ENCODE peak calls at places on chromosome 18, in ten cellular contexts. U is cardiac fibroblast, H is GM20000, M is pancreas, C is mesothelial cell of epicardium, L is H9, R is brain microvascular endothelial cell, V is LNCaP clone FGC, I is GM13977, K is astrocyte. J is an unnamed sample.

GRCh38 chr18:27599202-27599829 is 414.2 kb upstream of the CHST9 start:
- DNase-seq in R (peak), M (peak), L (peak), H (peak), C (peak), I (peak), K (no peak), V (no peak), U (peak), J (no peak)

GRCh38 chr18:29309352-29309751 is 1132.4 kb upstream of the CDH2 start:
- DNase-seq in C (no peak), U (no peak), L (no peak), R (no peak), H (no peak), I (no peak), M (no peak), V (peak), K (no peak), J (no peak)

GRCh38 chr18:35581555-35582309 is at the start of gene GALNT1:
- DNase-seq in H (peak), R (no peak), C (no peak), L (no peak), M (peak), K (no peak), I (peak), V (no peak), U (peak), J (peak)

GRCh38 chr18:42182728-42183700 is 228.0 kb downstream of the PIK3C3 start:
- DNase-seq in H (no peak), M (no peak), V (no peak), L (no peak), R (no peak), I (no peak), U (no peak), C (no peak), K (peak), J (no peak)

GRCh38 chr18:79964330-79965118 is at the start of gene HSBP1L1:
- DNase-seq in H (peak), R (no peak), I (peak), V (no peak), C (no peak), M (peak), K (no peak), U (peak), L (peak), J (peak)

GRCh38 chr18:3360211-3360610 is 89.8 kb upstream of the TGIF1 start:
- DNase-seq in L (peak), U (no peak), M (no peak), I (no peak), C (no peak), R (no peak), K (no peak), V (no peak), H (no peak), J (no peak)

GRCh38 chr18:2846638-2847340 is at the start of gene EMILIN2:
- DNase-seq in C (no peak), U (peak), R (peak), L (peak), H (peak), K (peak), M (no peak), V (no peak), I (peak), J (peak)

GRCh38 chr18:32919799-32920198 is 147.0 kb upstream of the KLHL14 start:
- DNase-seq in H (peak), R (no peak), C (no peak), M (no peak), I (peak), L (peak), V (peak), U (no peak), K (peak), J (no peak)

GRCh38 chr18:67608909-67609308 is 92.4 kb upstream of the DSEL start:
- DNase-seq in K (peak), H (no peak), U (peak), R (peak), I (no peak), M (no peak), V (no peak), C (no peak), L (no peak), J (no peak)

GRCh38 chr18:59784694-59785093 is 87.5 kb upstream of the CCBE1 start:
- DNase-seq in I (no peak), K (no peak), L (no peak), H (no peak), R (no peak), M (no peak), U (no peak), C (no peak), V (no peak), J (no peak)

GRCh38 chr18:78138993-78139496 is 840.6 kb upstream of the SALL3 start:
- DNase-seq in H (no peak), C (no peak), M (no peak), R (no peak), I (no peak), U (no peak), L (peak), K (no peak), V (no peak), J (no peak)

GRCh38 chr18:79384834-79385233 is 10.9 kb upstream of the NFATC1 start:
- DNase-seq in V (no peak), K (no peak), H (no peak), L (no peak), R (no peak), M (no peak), I (no peak), C (no peak), U (no peak), J (no peak)

GRCh38 chr18:58882681-58883080 is 18.0 kb downstream of the ZNF532 start:
- DNase-seq in L (no peak), V (no peak), K (peak), R (no peak), C (no peak), I (no peak), H (no peak), U (no peak), M (no peak), J (no peak)

GRCh38 chr18:36454848-36455458 is 157.4 kb downstream of the FHOD3 start:
- DNase-seq in I (no peak), H (no peak), V (peak), M (no peak), K (no peak), L (no peak), R (no peak), C (no peak), U (no peak), J (no peak)

GRCh38 chr18:66328280-66328947 is 275.5 kb downstream of the CDH19 start:
- DNase-seq in K (no peak), V (no peak), M (no peak), U (no peak), H (no peak), I (no peak), C (no peak), R (no peak), L (no peak), J (no peak)

GRCh38 chr18:5628512-5629255 is 84.9 kb upstream of the EPB41L3 start:
- DNase-seq in U (peak), L (no peak), K (peak), M (peak), R (no peak), I (peak), H (peak), C (peak), V (no peak), J (no peak)

GRCh38 chr18:21831413-21831831 is 90.8 kb downstream of the MIB1 start:
- DNase-seq in R (peak), L (no peak), M (no peak), H (no peak), C (no peak), V (no peak), I (no peak), U (peak), K (no peak), J (no peak)

GRCh38 chr18:9766076-9766481 is 58.0 kb downstream of the RAB31 start:
- DNase-seq in V (no peak), H (no peak), C (no peak), U (no peak), K (no peak), R (no peak), L (no peak), M (no peak), I (no peak), J (no peak)

GRCh38 chr18:21682276-21683051 is 22.1 kb downstream of the ABHD3 start:
- DNase-seq in C (no peak), V (no peak), I (peak), U (peak), L (no peak), K (peak), R (no peak), M (no peak), H (peak), J (no peak)

GRCh38 chr18:48720655-48721025 is 181.8 kb downstream of the CTIF start:
- DNase-seq in H (no peak), V (no peak), K (no peak), M (no peak), L (no peak), I (no peak), C (no peak), U (no peak), R (no peak), J (no peak)

GRCh38 chr18:55738483-55739114 is 150.6 kb upstream of the TCF4 start:
- DNase-seq in L (no peak), R (no peak), H (no peak), K (no peak), I (no peak), V (no peak), C (no peak), M (no peak), U (no peak), J (no peak)

GRCh38 chr18:78727877-78728276 is 251.7 kb upstream of the SALL3 start:
- DNase-seq in V (no peak), C (no peak), R (no peak), H (no peak), U (no peak), L (peak), K (no peak), M (no peak), I (no peak), J (no peak)

GRCh38 chr18:9392726-9393125 is 58.2 kb downstream of the TWSG1 start:
- DNase-seq in V (no peak), L (no peak), U (no peak), M (no peak), K (no peak), C (no peak), I (no peak), H (no peak), R (no peak), J (no peak)

GRCh38 chr18:80200171-80200931 is 47.0 kb downstream of the PARD6G start:
- DNase-seq in V (no peak), H (no peak), L (peak), C (no peak), U (no peak), R (no peak), I (no peak), M (no peak), K (no peak), J (no peak)

GRCh38 chr18:47917923-47918610 is 12.4 kb downstream of the SMAD2 start:
- DNase-seq in H (peak), V (no peak), U (no peak), L (peak), I (no peak), R (no peak), C (no peak), M (no peak), K (no peak), J (no peak)

GRCh38 chr18:12023375-12023774 is 42.1 kb downstream of the IMPA2 start:
- DNase-seq in M (no peak), I (no peak), K (no peak), H (no peak), C (no peak), L (no peak), V (no peak), R (no peak), U (no peak), J (no peak)

GRCh38 chr18:374735-375168 is 106.9 kb upstream of the THOC1 start:
- DNase-seq in U (peak), I (no peak), K (no peak), C (no peak), R (no peak), M (peak), L (no peak), H (no peak), V (no peak), J (no peak)

GRCh38 chr18:23528580-23529472 is 25.5 kb downstream of the RMC1 start:
- DNase-seq in M (no peak), U (peak), C (no peak), V (no peak), H (no peak), K (peak), L (no peak), I (no peak), R (no peak), J (no peak)

GRCh38 chr18:48706630-48707206 is 167.9 kb downstream of the CTIF start:
- DNase-seq in C (no peak), I (no peak), M (no peak), V (no peak), K (no peak), L (no peak), R (no peak), H (no peak), U (no peak), J (no peak)

GRCh38 chr18:22230403-22231042 is 61.1 kb downstream of the GATA6 start:
- DNase-seq in H (no peak), I (no peak), C (no peak), R (peak), K (peak), M (no peak), V (no peak), U (peak), L (no peak), J (no peak)

GRCh38 chr18:3529597-3529996 is 79.6 kb downstream of the TGIF1 start:
- DNase-seq in U (peak), V (peak), R (no peak), L (no peak), I (no peak), K (no peak), M (no peak), C (no peak), H (no peak), J (no peak)

GRCh38 chr18:37322497-37323035 is 243.0 kb downstream of the CELF4 start:
- DNase-seq in L (peak), I (peak), H (peak), K (peak), V (no peak), C (no peak), R (peak), U (peak), M (peak), J (no peak)

GRCh38 chr18:59707306-59707705 is 10.1 kb upstream of the CCBE1 start:
- DNase-seq in R (no peak), V (no peak), I (no peak), U (no peak), K (no peak), C (no peak), H (no peak), M (no peak), L (peak), J (no peak)

GRCh38 chr18:48889115-48889941 is 61.4 kb downstream of the SMAD7 start:
- DNase-seq in K (no peak), L (peak), C (peak), V (no peak), H (no peak), U (peak), M (peak), I (no peak), R (no peak), J (peak)

GRCh38 chr18:1499265-1499664 is 594.6 kb downstream of the ADCYAP1 start:
- DNase-seq in I (no peak), R (no peak), L (no peak), V (no peak), C (no peak), U (peak), K (no peak), H (no peak), M (no peak), J (no peak)

GRCh38 chr18:38961880-38962279 is 1396.3 kb upstream of the CELF4 start:
- DNase-seq in V (no peak), K (no peak), H (no peak), I (no peak), U (no peak), R (no peak), C (no peak), L (no peak), M (no peak), J (no peak)

GRCh38 chr18:58954986-58955385 is 90.3 kb downstream of the ZNF532 start:
- DNase-seq in K (no peak), L (no peak), H (no peak), C (no peak), I (no peak), R (no peak), V (no peak), U (no peak), M (no peak), J (no peak)

GRCh38 chr18:7164610-7165009 is 47.0 kb upstream of the LAMA1 start:
- DNase-seq in H (no peak), U (peak), R (no peak), L (no peak), C (no peak), I (no peak), M (no peak), V (no peak), K (no peak), J (no peak)
- TF ChIP-seq CTCF in H (no peak), U (peak), R (peak), L (peak), C (no peak), I (no peak), M (no peak), V (peak), K (peak), J (no peak)

GRCh38 chr18:40413160-40413559 is 1541.9 kb upstream of the PIK3C3 start:
- DNase-seq in L (peak), K (peak), M (no peak), H (no peak), R (peak), V (peak), C (no peak), U (peak), I (no peak), J (no peak)
- TF ChIP-seq CTCF in L (peak), K (peak), M (no peak), H (no peak), R (peak), V (peak), C (no peak), U (peak), I (peak), J (no peak)

DNA sequence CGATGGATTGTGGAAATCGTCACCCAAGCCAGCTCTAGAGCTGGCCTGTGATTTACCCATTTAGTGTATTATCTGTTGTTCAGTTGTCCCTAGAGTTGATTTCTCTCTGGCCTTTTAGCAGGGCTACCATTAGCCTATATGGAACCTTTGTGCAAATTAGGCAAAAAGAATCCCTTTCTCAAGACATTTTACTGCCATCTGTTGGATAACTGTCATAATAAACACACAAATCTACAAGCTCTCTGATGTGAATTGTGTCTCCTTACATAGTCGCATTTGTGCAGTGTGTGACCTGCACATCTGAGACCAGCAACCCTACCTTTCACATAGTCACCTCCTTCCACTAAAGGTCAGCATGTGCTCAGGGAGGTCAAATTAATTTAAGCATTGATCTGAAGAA is 34.0 kb downstream of the LOXHD1 start:
- DNase-seq in I (no peak), M (no peak), C (no peak), R (no peak), K (no peak), V (no peak), H (no peak), U (peak), L (no peak), J (no peak)
- TF ChIP-seq CTCF in I (peak), M (no peak), C (no peak), R (no peak), K (peak), V (peak), H (no peak), U (no peak), L (no peak), J (no peak)

GRCh38 chr18:14074187-14074586 is 58.0 kb downstream of the ZNF519 start:
- DNase-seq in V (peak), R (no peak), M (no peak), K (no peak), L (peak), U (no peak), C (no peak), I (no peak), H (no peak), J (no peak)
- TF ChIP-seq CTCF in V (peak), R (peak), M (no peak), K (no peak), L (peak), U (no peak), C (no peak), I (peak), H (no peak), J (no peak)

DNA sequence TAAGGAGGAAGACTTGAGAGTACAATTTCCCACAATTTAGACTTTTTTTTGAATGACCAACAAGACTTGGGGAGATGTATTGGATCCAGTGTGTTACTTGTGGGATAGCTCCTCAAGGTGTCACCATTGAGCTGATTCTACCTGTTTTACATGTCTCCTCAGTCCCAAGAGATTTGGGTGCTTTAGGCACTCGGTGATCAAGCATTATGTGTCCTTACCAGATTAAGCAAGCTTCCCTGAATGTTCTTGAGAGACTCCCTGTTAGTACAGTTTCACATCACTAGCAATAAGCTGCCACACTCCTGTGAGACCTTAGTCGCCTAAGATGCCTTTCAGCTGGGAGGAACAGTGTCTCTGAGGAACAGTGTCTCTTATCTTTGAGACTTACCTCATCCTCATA is 384.3 kb upstream of the SYT4 start:
- DNase-seq in K (peak), I (no peak), R (peak), M (peak), U (peak), V (peak), H (no peak), C (no peak), L (peak), J (no peak)
- TF ChIP-seq CTCF in K (peak), I (peak), R (peak), M (no peak), U (peak), V (peak), H (no peak), C (no peak), L (peak), J (no peak)

DNA sequence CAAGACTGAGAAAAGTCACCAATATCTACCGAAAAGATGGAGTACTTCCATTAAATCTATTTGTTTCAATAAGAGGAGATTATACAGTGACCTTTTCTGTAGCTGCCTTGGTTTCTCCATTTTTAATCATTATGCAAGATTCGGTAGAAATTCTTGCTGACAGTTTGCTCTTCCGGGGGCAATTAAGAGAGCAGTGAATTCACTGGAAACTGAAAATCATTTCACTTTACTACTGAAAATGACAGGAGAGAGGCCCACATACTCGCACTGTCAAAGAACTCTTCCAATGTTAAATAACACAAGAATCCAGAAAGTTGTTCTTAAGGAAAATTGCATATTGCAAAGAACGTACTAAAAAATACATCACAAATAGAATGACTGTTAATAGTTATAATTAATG is 699.3 kb downstream of the CBLN2 start:
- DNase-seq in U (no peak), M (no peak), L (no peak), K (no peak), C (no peak), H (no peak), R (no peak), V (no peak), I (no peak), J (no peak)
- TF ChIP-seq CTCF in U (no peak), M (no peak), L (no peak), K (no peak), C (no peak), H (no peak), R (no peak), V (no peak), I (no peak), J (no peak)

DNA sequence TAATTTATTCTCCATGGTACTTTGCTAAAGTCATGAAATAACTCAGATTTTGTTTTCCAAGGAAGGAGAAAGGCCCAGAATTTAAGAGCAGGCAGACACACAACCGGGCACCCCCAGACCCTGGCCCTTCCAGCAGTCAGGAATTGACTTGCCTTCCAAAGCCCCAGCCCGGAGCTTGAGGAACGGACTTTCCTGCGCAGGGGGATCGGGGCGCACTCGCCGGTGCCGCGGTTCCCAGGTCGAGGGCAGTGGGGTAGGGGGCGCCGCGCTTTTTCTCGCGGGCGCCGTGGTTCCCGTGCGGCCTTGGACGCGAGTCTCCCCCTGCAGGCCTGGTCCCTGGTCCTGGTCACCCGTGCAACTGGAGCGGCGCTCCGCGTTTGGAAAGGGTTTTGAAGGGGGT is 1.2 kb downstream of the ZNF236 start:
- DNase-seq in C (peak), R (no peak), K (peak), H (peak), V (no peak), U (peak), I (peak), L (peak), M (peak), J (peak)
- TF ChIP-seq CTCF in C (no peak), R (peak), K (no peak), H (no peak), V (no peak), U (no peak), I (peak), L (peak), M (no peak), J (no peak)

J was measured in activated B cell treated with CpG ODN at 0.5 μM for 24 hours.